ENCODE peak calls at places on chromosomes 12 and 14, in ten cellular contexts. X, G, F, Y, P, U, M, Z, K and O are unnamed samples.

GRCh38 chr14:94388027-94388895 is at the start of gene SERPINA1:
- DNase-seq in X (peak), G (no peak), F (no peak), Y (no peak), P (peak), U (no peak), M (no peak), Z (no peak), K (no peak), O (peak)

GRCh38 chr14:104109121-104109541 is 23.6 kb downstream of the ASPG start:
- DNase-seq in X (no peak), G (no peak), F (no peak), Y (no peak), P (no peak), U (no peak), M (no peak), Z (peak), K (no peak), O (peak)

GRCh38 chr12:80187660-80188090 is 88.3 kb downstream of the OTOGL start:
- DNase-seq in X (peak), G (peak), F (no peak), Y (no peak), P (no peak), U (no peak), M (no peak), Z (no peak), K (peak), O (no peak)

GRCh38 chr14:92540472-92541048 is 27.0 kb downstream of the RIN3 start:
- DNase-seq in X (peak), G (peak), F (peak), Y (no peak), P (peak), U (peak), M (no peak), Z (peak), K (peak), O (peak)

GRCh38 chr12:27366621-27367020 is 34.0 kb downstream of the BMAL2 start:
- DNase-seq in X (no peak), G (no peak), F (no peak), Y (no peak), P (no peak), U (no peak), M (no peak), Z (no peak), K (no peak), O (no peak)

GRCh38 chr14:56064513-56064912 is 53.7 kb upstream of the PELI2 start:
- DNase-seq in X (no peak), G (no peak), F (no peak), Y (no peak), P (no peak), U (no peak), M (no peak), Z (no peak), K (no peak), O (no peak)

GRCh38 chr12:13173537-13173936 is 23.0 kb upstream of the EMP1 start:
- DNase-seq in X (peak), G (peak), F (peak), Y (no peak), P (peak), U (peak), M (no peak), Z (peak), K (peak), O (no peak)

GRCh38 chr12:57549203-57549908 is 488 bp upstream of the KIF5A start:
- DNase-seq in X (no peak), G (no peak), F (no peak), Y (no peak), P (no peak), U (no peak), M (no peak), Z (no peak), K (no peak), O (no peak)

GRCh38 chr14:56760164-56760914 is 49.9 kb downstream of the OTX2 start:
- DNase-seq in X (no peak), G (no peak), F (no peak), Y (no peak), P (no peak), U (no peak), M (no peak), Z (no peak), K (no peak), O (no peak)

GRCh38 chr12:45259732-45260480 is 44.0 kb downstream of the ANO6 start:
- DNase-seq in X (peak), G (peak), F (no peak), Y (no peak), P (no peak), U (no peak), M (no peak), Z (no peak), K (peak), O (no peak)

GRCh38 chr12:98532687-98533304 is 17.4 kb downstream of the TMPO start:
- DNase-seq in X (peak), G (peak), F (no peak), Y (peak), P (peak), U (no peak), M (no peak), Z (no peak), K (peak), O (no peak)

GRCh38 chr14:76844223-76844622 is 18.0 kb downstream of the LRRC74A start:
- DNase-seq in X (peak), G (peak), F (peak), Y (peak), P (no peak), U (peak), M (no peak), Z (peak), K (peak), O (no peak)
- TF ChIP-seq CTCF in X (no peak), G (peak), F (no peak), Y (no peak), P (no peak), U (peak), M (no peak), Z (no peak), K (peak), O (peak)

GRCh38 chr14:91060472-91061308 is at the start of gene RPS6KA5:
- DNase-seq in X (peak), G (peak), F (peak), Y (peak), P (peak), U (peak), M (peak), Z (peak), K (peak), O (peak)
- TF ChIP-seq CTCF in X (no peak), G (no peak), F (no peak), Y (peak), P (no peak), U (no peak), M (no peak), Z (peak), K (no peak), O (peak)

DNA sequence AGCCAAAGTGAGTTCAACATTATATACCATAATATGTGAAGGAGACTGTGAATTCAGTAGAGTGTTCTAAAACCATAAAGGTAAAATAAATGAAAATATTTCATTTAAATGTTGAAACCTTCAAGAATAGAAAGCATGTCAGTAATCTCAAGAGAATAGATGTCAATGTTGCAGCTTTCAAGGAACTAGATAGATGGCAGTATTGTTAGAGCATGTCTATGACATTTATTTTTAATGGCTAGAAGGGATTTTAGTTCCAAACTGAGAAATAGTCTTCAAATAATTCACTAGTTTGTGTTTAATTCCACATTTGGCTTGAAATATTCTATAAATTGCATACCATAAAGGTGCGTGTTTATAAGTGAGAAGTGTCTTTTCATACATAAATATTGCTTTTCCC is 326.5 kb downstream of the FLRT2 start:
- DNase-seq in X (no peak), G (no peak), F (no peak), Y (no peak), P (no peak), U (no peak), M (no peak), Z (no peak), K (no peak), O (no peak)
- TF ChIP-seq CTCF in X (peak), G (no peak), F (no peak), Y (no peak), P (peak), U (no peak), M (peak), Z (no peak), K (peak), O (no peak)

DNA sequence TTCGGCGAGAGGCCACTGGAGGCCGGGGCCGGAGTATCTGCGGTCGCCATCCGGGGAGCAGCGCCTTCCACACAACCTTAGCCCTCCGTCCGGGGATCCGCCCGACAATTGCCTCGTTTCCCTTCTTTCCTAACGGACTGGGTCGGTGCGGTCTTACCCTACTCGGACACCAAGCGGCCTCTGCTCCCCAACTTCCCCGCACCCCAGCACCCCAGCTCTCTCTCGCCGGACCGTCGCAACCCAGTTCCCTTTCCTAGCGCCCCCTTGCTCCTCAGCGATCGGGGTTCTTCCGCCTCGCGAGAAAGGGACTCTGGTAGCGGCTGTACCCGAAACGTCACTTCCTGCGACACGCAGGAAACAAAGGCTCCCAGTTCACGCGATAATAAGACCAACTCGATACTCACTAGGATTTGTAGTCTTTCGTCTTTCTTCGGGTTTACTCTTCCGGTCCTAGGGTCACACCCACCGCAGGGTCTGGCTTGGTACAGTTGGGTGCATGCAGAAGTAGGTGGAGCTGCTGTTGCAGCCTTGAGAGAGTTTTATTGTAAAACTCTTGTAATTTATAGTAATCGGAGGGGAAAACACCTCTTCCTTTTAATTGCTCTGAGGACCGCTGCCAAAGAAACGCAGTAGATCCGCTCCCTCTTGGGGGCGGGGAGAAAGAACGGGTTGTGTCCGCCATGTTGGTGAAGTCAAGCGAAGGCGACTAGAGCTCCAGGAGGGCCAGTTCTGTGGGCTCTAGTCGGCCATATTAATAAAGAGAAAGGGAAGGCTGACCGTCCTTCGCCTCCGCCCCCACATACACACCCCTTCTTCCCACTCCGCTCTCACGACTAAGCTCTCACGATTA is at the start of the genes THAP2 and ZFC3H1:
- DNase-seq in X (peak), G (peak), F (peak), Y (peak), P (peak), U (peak), M (peak), Z (peak), K (peak), O (peak)
- TF ChIP-seq CTCF in X (peak), G (peak), F (no peak), Y (no peak), P (no peak), U (peak), M (no peak), Z (no peak), K (peak), O (no peak)

GRCh38 chr12:107134558-107134957 is 41.2 kb upstream of the CRY1 start:
- DNase-seq in X (no peak), G (peak), F (no peak), Y (peak), P (no peak), U (no peak), M (no peak), Z (no peak), K (no peak), O (no peak)
- TF ChIP-seq CTCF in X (no peak), G (peak), F (no peak), Y (peak), P (no peak), U (no peak), M (peak), Z (no peak), K (peak), O (no peak)